ENCODE peak calls at places on chromosome 21, in four cellular contexts. L, Y, D and I are unnamed samples.
A peak's percentile ranks its signal among the peaks of the same experiment; 100 is the strongest.

GRCh38 chr21:21624674-21625073 is 626.5 kb downstream of the NCAM2 start:
- DNase-seq in L (no peak), Y (no peak), D (no peak), I (no peak)

GRCh38 chr21:33025106-33025470 is 647 bp upstream of the OLIG2 start:
- DNase-seq in D (no peak), L (no peak), Y (no peak), I (no peak)

GRCh38 chr21:17270234-17270633 is 242.6 kb upstream of the CXADR start:
- DNase-seq in D (no peak), L (no peak), Y (no peak), I (no peak)

GRCh38 chr21:43984905-43985689 is 27.0 kb upstream of the TRAPPC10 start:
- DNase-seq in Y (no peak), D (no peak), L (no peak), I (no peak)

GRCh38 chr21:39601194-39601940 is 11.4 kb upstream of the B3GALT5 start:
- DNase-seq in Y (no peak), D (no peak), L (no peak), I (no peak)

GRCh38 chr21:15018382-15018781 is 46.4 kb downstream of the NRIP1 start:
- DNase-seq in L (no peak), Y (no peak), D (no peak), I (no peak)

GRCh38 chr21:26961704-26962103 is 5.2 kb downstream of the ADAMTS5 start:
- DNase-seq in L (no peak), Y (no peak), D (no peak), I (no peak)

GRCh38 chr21:16563795-16564194 is 834.0 kb downstream of the USP25 start:
- DNase-seq in Y (no peak), L (no peak), D (no peak), I (no peak)

GRCh38 chr21:34205811-34206635 is 132.6 kb downstream of the MRPS6 start:
- DNase-seq in L (no peak), Y (no peak), D (no peak), I (no peak)

GRCh38 chr21:36463204-36463603 is 16.7 kb downstream of the CLDN14 start:
- DNase-seq in D (no peak), L (no peak), Y (no peak), I (no peak)

GRCh38 chr21:33948096-33948950 is 32.7 kb upstream of the ATP5PO start:
- DNase-seq in D (peak; percentile 72), Y (peak; percentile 77), L (no peak), I (peak; percentile 80)

GRCh38 chr21:33402011-33402979 is 918 bp upstream of the IFNGR2 start:
- DNase-seq in D (peak; percentile 58), Y (peak; percentile 65), L (no peak), I (peak; percentile 86)

GRCh38 chr21:36719614-36720013 is 20.7 kb downstream of the SIM2 start:
- DNase-seq in L (no peak), D (no peak), Y (peak; percentile 93), I (no peak)

DNA sequence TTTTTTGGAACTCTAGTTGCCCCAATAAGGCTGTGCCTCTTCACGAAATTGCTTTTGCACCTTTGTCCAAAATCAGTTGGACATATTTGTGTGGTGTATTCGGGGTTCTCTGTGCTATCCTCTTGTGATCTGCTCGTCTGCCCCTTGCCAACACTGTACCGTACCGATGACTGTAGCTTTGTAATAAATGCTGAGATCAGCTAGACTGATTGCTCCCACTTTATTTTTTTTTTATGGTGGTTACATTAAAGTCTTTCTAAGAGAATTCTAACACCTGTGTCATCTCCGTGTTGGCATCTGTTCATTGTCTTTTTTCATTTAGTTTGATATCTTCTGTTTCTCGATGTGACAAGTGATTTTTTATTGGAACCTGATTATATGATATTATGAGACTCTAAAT is 94.1 kb downstream of the ADARB1 start:
- DNase-seq in D (no peak), Y (no peak), L (no peak), I (no peak)
- H3K4me3 ChIP-seq in D (no peak overlapping the region), Y (no peak overlapping the region), L (no peak overlapping the region), I (no peak overlapping the region)

DNA sequence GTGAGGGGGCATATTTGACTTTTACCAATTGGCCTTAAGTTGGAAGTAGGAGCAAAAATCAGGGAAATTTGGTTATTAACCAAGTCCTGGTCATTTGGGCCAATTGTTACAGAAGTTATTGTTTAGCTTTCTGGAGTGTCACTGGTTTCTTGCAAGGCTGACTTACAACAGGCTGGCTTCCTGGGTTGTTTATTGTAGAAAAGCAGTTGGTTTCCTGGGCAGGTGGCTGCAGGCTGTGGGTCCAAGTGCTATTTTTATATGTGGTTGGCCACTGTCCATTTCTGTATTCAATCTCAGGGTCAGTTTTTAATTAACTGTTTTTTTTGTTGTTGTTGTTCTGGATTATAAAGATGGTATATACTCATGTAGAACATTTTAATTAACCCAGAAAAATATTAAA is 174.1 kb downstream of the KCNJ6 start:
- DNase-seq in L (no peak), D (no peak), Y (no peak), I (no peak)
- H3K4me1 ChIP-seq in L (peaks cover 9% of the 10 kb centered on the region), D (no peaks in the 10 kb centered on the region), Y (no peaks in the 10 kb centered on the region), I (peaks cover 8% of the 10 kb centered on the region)

DNA sequence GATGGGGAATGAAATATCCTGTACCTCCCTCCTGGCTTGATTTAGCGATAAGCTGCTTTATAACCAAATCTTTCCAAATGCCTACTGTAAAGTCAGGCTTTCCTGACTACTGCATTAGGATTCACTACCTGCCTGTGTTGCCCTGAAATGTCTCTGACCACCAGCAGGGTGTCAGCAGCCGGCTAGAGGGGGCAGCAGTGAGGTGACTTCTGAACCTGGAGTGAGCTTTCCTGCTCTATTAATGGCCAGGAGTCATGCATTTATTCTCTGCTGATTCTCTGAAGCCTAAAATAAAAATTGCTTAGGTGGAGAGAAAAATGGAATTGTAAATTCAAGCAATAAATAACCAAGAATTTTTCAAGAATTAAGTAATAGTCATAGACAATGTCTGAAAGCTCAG is 2.5 kb downstream of the BACE2 start:
- DNase-seq in D (no peak), Y (peak; percentile 62), L (no peak), I (peak; percentile 73)
- TF ChIP-seq CTCF in D (peak; percentile 56), Y (peak; percentile 65), L (peak; percentile 56), I (peak; percentile 60)

GRCh38 chr21:31343030-31343510 is 991 bp downstream of the TIAM1 start:
- DNase-seq in L (no peak), D (no peak), Y (no peak), I (no peak)
- H3K4me3 ChIP-seq in L (peak overlapping the region; percentile 61), D (peak overlapping the region; percentile 49), Y (no peak overlapping the region), I (peak overlapping the region; percentile 45)

DNA sequence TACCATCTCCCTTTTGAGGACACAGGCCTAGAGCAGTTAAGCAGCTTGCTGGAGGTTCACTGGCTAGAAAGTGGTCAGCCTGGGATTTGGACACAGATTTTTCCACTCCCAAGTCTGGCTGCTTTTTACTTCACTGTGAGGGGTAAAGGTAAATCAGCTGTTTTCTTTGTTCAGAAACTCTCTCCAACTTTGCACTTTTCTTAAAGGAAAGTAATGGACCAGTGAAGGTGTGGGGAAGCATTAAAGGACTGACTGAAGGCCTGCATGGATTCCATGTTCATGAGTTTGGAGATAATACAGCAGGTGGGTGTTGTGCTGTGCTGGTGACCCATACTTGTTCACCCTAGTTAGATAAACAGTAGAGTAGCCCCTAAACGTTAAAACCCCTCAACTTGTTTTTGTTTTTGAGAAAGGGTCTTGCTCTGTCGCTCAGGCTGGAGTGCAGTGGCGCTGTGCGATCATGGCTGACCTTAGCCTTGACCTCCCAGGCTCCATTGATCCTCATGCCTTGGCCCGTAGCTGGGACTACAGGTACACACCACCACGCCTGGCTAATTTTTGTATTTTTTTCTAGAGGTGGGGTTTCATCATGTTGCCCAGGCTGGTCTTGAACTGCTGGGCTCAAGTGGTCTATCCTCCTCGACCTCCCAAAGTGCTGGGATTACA is 4.2 kb downstream of the SOD1 start:
- DNase-seq in L (no peak), D (no peak), Y (no peak), I (no peak)
- H3K4me1 ChIP-seq in L (peaks cover 22% of the 10 kb centered on the region), D (no peaks in the 10 kb centered on the region), Y (peaks cover 35% of the 10 kb centered on the region), I (peaks cover 31% of the 10 kb centered on the region)

GRCh38 chr21:46459024-46459355 is 299 bp downstream of the DIP2A start:
- DNase-seq in D (no peak), L (no peak), Y (no peak), I (no peak)
- TF ChIP-seq CTCF in D (no peak), L (no peak), Y (peak; percentile 11), I (no peak)

GRCh38 chr21:35254006-35254751 is 205.1 kb upstream of the RUNX1 start:
- DNase-seq in Y (peak; percentile 44), D (no peak), L (no peak), I (no peak)
- H3K4me3 ChIP-seq in Y (no peak overlapping the region), D (no peak overlapping the region), L (no peak overlapping the region), I (no peak overlapping the region)

GRCh38 chr21:42122808-42123207 is 51.7 kb downstream of the UMODL1 start:
- DNase-seq in D (no peak), Y (no peak), L (no peak), I (no peak)

GRCh38 chr21:42121792-42122191 is 50.7 kb downstream of the UMODL1 start:
- DNase-seq in D (no peak), L (no peak), Y (peak; percentile 57), I (no peak)

GRCh38 chr21:42120056-42120903 is 49.2 kb downstream of the UMODL1 start:
- DNase-seq in D (no peak), Y (peak; percentile 47), L (no peak), I (no peak)

GRCh38 chr21:42122398-42122797 is 51.3 kb downstream of the UMODL1 start:
- DNase-seq in L (no peak), D (no peak), Y (no peak), I (no peak)

GRCh38 chr21:42120904-42121535 is 49.9 kb downstream of the UMODL1 start:
- DNase-seq in L (no peak), D (no peak), Y (no peak), I (no peak)
- H3K4me1 ChIP-seq in L (no peaks in the 10 kb centered on the region), D (peaks cover 8% of the 10 kb centered on the region), Y (peaks cover 7% of the 10 kb centered on the region), I (no peaks in the 10 kb centered on the region)